ENCODE peak calls at places on chromosomes 5 and 9, in seven cellular contexts. H is A549; S is endothelial cell; O is foreskin fibroblast; K is CD8-positive, alpha-beta T cell; A is cardiac muscle cell; E is nephron progenitor cell. R is an unnamed sample.

GRCh38 chr9:1151691-1152090 is 101.5 kb downstream of the DMRT2 start:
- DNase-seq in H (no peak), S (no peak), O (no peak), K (no peak), A (no peak), E (no peak), R (no peak)

GRCh38 chr5:154369682-154370081 is 76.1 kb upstream of the SAP30L start:
- DNase-seq in H (no peak), S (no peak), O (peak; percentile 50), K (no peak), A (no peak), E (no peak), R (no peak)

GRCh38 chr5:128093368-128093767 is 9.8 kb downstream of the SLC12A2 start:
- DNase-seq in H (no peak), S (no peak), O (no peak), K (no peak), A (peak; percentile 46), E (no peak), R (no peak)

GRCh38 chr9:70169222-70169621 is 89.6 kb upstream of the SMC5 start:
- DNase-seq in H (no peak), S (no peak), O (no peak), K (no peak), A (no peak), E (no peak), R (no peak)

GRCh38 chr9:105046907-105047651 is 119.1 kb upstream of the ABCA1 start:
- DNase-seq in H (no peak), S (no peak), O (peak; percentile 33), K (no peak), A (no peak), E (no peak), R (no peak)

GRCh38 chr5:135113323-135113722 is 79.3 kb upstream of the PITX1 start:
- DNase-seq in H (no peak), S (no peak), O (no peak), K (no peak), A (no peak), E (no peak), R (no peak)

GRCh38 chr9:74666625-74667316 is 169.6 kb downstream of the RORB start:
- DNase-seq in H (no peak), S (no peak), O (peak; percentile 60), K (no peak), A (peak; percentile 5), E (no peak), R (no peak)

GRCh38 chr9:37201581-37201980 is 81.2 kb downstream of the ZCCHC7 start:
- DNase-seq in H (no peak), S (no peak), O (no peak), K (no peak), A (no peak), E (no peak), R (no peak)

GRCh38 chr9:137607141-137607857 is 1.8 kb downstream of the ARRDC1 start:
- DNase-seq in H (no peak), S (no peak), O (peak; percentile 81), K (no peak), A (no peak), E (no peak), R (no peak)

GRCh38 chr9:78668148-78668825 is 371.4 kb downstream of the PSAT1 start:
- DNase-seq in H (no peak), S (no peak), O (no peak), K (no peak), A (no peak), E (no peak), R (no peak)

GRCh38 chr5:54558362-54558761 is 40.8 kb downstream of the SNX18 start:
- DNase-seq in H (no peak), S (no peak), O (no peak), K (no peak), A (peak; percentile 10), E (no peak), R (no peak)

GRCh38 chr5:1746371-1747078 is 53.1 kb downstream of the MRPL36 start:
- DNase-seq in H (no peak), S (no peak), O (no peak), K (no peak), A (no peak), E (no peak), R (peak; percentile 5)

GRCh38 chr5:103385722-103386121 is 127.2 kb downstream of the MACIR start:
- DNase-seq in H (no peak), S (no peak), O (no peak), K (no peak), A (no peak), E (no peak), R (no peak)
- TF ChIP-seq CTCF in H (no peak), S (no peak), O (no peak), K (no peak), A (peak; percentile 14), E (no peak), R (no peak)

DNA sequence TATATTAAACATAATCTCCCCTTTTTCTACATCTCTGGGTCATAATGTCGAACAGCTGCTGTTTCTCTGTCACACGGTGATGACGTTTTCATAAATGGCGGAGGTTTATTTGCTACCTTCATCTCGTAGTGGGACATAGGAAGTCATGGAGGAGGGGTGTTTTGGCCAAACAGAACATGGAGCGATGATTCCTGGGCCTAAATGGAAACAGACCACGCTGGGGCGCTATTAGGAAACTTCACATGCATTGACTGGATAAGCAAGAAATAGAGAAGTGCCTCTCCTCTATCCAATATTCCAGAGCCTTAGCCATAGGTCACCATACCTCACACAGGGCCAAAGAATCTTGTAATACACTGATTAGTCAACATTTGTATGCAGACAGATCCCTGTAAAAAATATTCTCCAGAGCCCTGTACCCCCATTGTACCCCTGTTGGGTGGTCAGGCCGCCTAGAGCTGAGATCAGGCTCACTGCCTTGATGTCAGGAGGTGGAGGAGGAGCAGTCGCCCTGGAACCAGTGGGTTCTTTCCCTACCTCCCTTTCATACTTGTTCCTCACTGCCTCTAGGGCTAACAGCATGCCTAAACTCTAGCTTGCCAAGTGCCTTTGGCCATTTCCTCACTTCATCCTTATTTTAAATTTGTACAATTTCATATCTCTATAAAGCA is 77.8 kb upstream of the SPIN1 start:
- DNase-seq in H (no peak), S (peak; percentile 6), O (no peak), K (no peak), A (peak; percentile 66), E (no peak), R (peak; percentile 11)
- TF ChIP-seq CTCF in H (no peak), S (no peak), O (no peak), K (no peak), A (no peak), E (no peak), R (no peak)

GRCh38 chr5:107389130-107389553 is 281.6 kb downstream of the EFNA5 start:
- DNase-seq in H (no peak), S (no peak), O (peak; percentile 73), K (no peak), A (peak; percentile 75), E (no peak), R (peak; percentile 19)
- TF ChIP-seq CTCF in H (peak; percentile 34), S (no peak), O (no peak), K (no peak), A (peak; percentile 27), E (no peak), R (no peak)

GRCh38 chr9:2875218-2875977 is 31.5 kb upstream of the PUM3 start:
- DNase-seq in H (no peak), S (no peak), O (no peak), K (no peak), A (no peak), E (no peak), R (no peak)
- TF ChIP-seq CTCF in H (no peak), S (no peak), O (no peak), K (no peak), A (no peak), E (no peak), R (no peak)

DNA sequence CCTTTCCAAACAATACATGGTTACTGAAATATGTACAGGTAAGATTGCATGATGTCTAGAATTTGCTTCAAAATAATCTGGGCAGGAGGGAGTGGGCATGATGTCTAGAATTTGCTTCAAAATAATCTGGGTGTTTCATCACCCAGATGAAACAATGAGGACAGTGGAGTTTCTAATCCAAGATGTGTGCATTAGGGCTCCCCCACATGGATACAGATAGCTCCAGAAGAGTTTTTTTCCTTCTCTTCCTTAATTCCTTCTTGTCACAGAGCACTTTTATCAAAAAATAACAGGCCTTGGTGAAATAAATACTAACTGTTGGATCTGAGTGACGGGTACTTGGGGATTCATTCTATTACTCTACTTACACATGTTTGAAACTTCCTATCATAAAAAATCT is 14.9 kb downstream of the ATOX1 start:
- DNase-seq in H (no peak), S (no peak), O (peak; percentile 69), K (no peak), A (no peak), E (no peak), R (no peak)
- TF ChIP-seq CTCF in H (no peak), S (no peak), O (peak; percentile 13), K (no peak), A (no peak), E (no peak), R (no peak)

GRCh38 chr9:134877541-134877940 is 3.1 kb upstream of the FCN2 start:
- DNase-seq in H (no peak), S (no peak), O (no peak), K (no peak), A (no peak), E (no peak), R (no peak)
- TF ChIP-seq CTCF in H (no peak), S (no peak), O (no peak), K (no peak), A (no peak), E (no peak), R (no peak)

GRCh38 chr5:102540251-102540812 is 41.5 kb upstream of the SLCO6A1 start:
- DNase-seq in H (no peak), S (no peak), O (no peak), K (no peak), A (no peak), E (no peak), R (no peak)

GRCh38 chr5:102532126-102532525 is 33.3 kb upstream of the SLCO6A1 start:
- DNase-seq in H (no peak), S (no peak), O (no peak), K (no peak), A (peak; percentile 54), E (no peak), R (no peak)

GRCh38 chr5:102537011-102537410 is 38.2 kb upstream of the SLCO6A1 start:
- DNase-seq in H (no peak), S (no peak), O (no peak), K (no peak), A (no peak), E (no peak), R (no peak)

GRCh38 chr5:102539598-102539997 is 40.8 kb upstream of the SLCO6A1 start:
- DNase-seq in H (no peak), S (no peak), O (no peak), K (no peak), A (no peak), E (no peak), R (no peak)

DNA sequence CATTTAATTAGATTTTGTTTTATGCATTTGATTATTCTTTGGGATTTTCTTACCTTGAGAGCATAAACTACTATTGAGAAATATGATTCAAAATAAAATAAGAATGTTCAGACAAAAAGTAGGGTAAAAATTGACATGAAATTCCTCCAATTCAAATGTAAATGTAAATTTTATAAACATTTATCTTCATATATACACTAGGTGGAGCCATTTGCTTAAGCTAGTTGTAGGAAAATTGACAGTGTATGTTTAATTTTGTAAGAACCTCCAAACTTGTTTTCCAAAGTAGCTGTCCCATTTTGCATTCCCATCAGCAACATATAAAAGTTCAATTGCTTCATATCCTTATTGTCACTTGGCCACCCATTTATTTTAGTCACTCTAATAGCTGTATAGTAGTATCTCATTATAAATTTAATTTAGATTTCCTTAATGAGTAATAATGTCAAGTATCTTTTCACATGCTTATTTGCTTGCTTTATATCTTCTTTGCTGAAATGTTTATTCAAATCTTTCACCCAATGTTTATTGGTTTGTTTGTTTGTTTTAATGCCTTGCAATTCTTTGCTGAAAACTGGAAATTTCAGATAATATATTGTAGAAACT is 37.6 kb upstream of the SLCO6A1 start:
- DNase-seq in H (no peak), S (no peak), O (peak; percentile 18), K (no peak), A (peak; percentile 32), E (no peak), R (no peak)
- TF ChIP-seq CTCF in H (peak; percentile 52), S (peak; percentile 42), O (no peak), K (peak; percentile 28), A (peak; percentile 40), E (peak; percentile 29), R (no peak)